ENCODE peak calls at places on chromosomes 11 and 22, in four cellular contexts. One of them, this sample, is unnamed.
A peak's percentile ranks its signal among the peaks of the same experiment; 100 is the strongest.

GRCh38 chr22:42334875-42335512 is 64.5 kb upstream of the TCF20 start:
- DNase-seq in body of pancreas: no peak
- DNase-seq in ovary: no peak
- DNase-seq in heart left ventricle: no peak
- DNase-seq in this sample: no peak

GRCh38 chr11:113615098-113615497 is 91.0 kb downstream of the TMPRSS5 start:
- DNase-seq in body of pancreas: no peak
- DNase-seq in ovary: no peak
- DNase-seq in heart left ventricle: no peak
- DNase-seq in this sample: no peak

GRCh38 chr11:8258289-8258688 is 5.4 kb downstream of the LMO1 start:
- DNase-seq in body of pancreas: no peak
- DNase-seq in ovary: no peak
- DNase-seq in heart left ventricle: peak; percentile 58
- DNase-seq in this sample: no peak

GRCh38 chr11:32935462-32936029 is 42.9 kb downstream of the QSER1 start:
- DNase-seq in body of pancreas: no peak
- DNase-seq in ovary: no peak
- DNase-seq in heart left ventricle: no peak
- DNase-seq in this sample: no peak

GRCh38 chr11:13850256-13851010 is 112.1 kb upstream of the SPON1 start:
- DNase-seq in body of pancreas: no peak
- DNase-seq in ovary: no peak
- DNase-seq in heart left ventricle: no peak
- DNase-seq in this sample: no peak

GRCh38 chr11:114605370-114605769 is 9.8 kb upstream of the NXPE4 start:
- DNase-seq in body of pancreas: no peak
- DNase-seq in ovary: no peak
- DNase-seq in heart left ventricle: no peak
- DNase-seq in this sample: no peak

GRCh38 chr11:113396693-113397092 is 9.1 kb downstream of the ANKK1 start:
- DNase-seq in body of pancreas: no peak
- DNase-seq in ovary: no peak
- DNase-seq in heart left ventricle: no peak
- DNase-seq in this sample: no peak

GRCh38 chr22:36363378-36363931 is 24.3 kb downstream of the MYH9 start:
- DNase-seq in body of pancreas: peak; percentile 75
- DNase-seq in ovary: no peak
- DNase-seq in heart left ventricle: no peak
- DNase-seq in this sample: no peak

GRCh38 chr11:69791266-69791665 is 16.1 kb upstream of the FGF4 start:
- DNase-seq in body of pancreas: no peak
- DNase-seq in ovary: no peak
- DNase-seq in heart left ventricle: no peak
- DNase-seq in this sample: no peak

GRCh38 chr11:57476223-57476882 is 16.0 kb downstream of the RTN4RL2 start:
- DNase-seq in body of pancreas: peak; percentile 59
- DNase-seq in ovary: peak; percentile 73
- DNase-seq in heart left ventricle: peak; percentile 74
- DNase-seq in this sample: no peak

GRCh38 chr22:35950262-35950661 is 78.4 kb downstream of the RBFOX2 start:
- DNase-seq in body of pancreas: no peak
- DNase-seq in ovary: no peak
- DNase-seq in heart left ventricle: no peak
- DNase-seq in this sample: no peak

GRCh38 chr11:102269927-102270326 is 47.4 kb upstream of the BIRC3 start:
- DNase-seq in body of pancreas: no peak
- DNase-seq in ovary: no peak
- DNase-seq in heart left ventricle: no peak
- DNase-seq in this sample: no peak

GRCh38 chr11:62678770-62679696 is at the start of gene UBXN1:
- DNase-seq in body of pancreas: peak; percentile 90
- DNase-seq in ovary: peak; percentile 90
- DNase-seq in heart left ventricle: peak; percentile 95
- DNase-seq in this sample: peak; percentile 87
- TF ChIP-seq POLR2A in body of pancreas: peak; percentile 77
- TF ChIP-seq POLR2A in ovary: peak; percentile 57
- TF ChIP-seq POLR2A in heart left ventricle: peak; percentile 73
- TF ChIP-seq POLR2A in this sample: peak; percentile 80

GRCh38 chr11:64026575-64027213 is 9.0 kb upstream of the FLRT1 start:
- DNase-seq in body of pancreas: no peak
- DNase-seq in ovary: no peak
- DNase-seq in heart left ventricle: no peak
- DNase-seq in this sample: no peak
- H3K4me1 ChIP-seq in body of pancreas: peaks cover 6% of the 10 kb centered on the region
- H3K4me1 ChIP-seq in ovary: peaks cover 6% of the 10 kb centered on the region
- H3K4me1 ChIP-seq in heart left ventricle: peaks cover 11% of the 10 kb centered on the region
- H3K4me1 ChIP-seq in this sample: no peaks in the 10 kb centered on the region

GRCh38 chr11:96156379-96156722 is 186.6 kb downstream of the MAML2 start:
- DNase-seq in body of pancreas: no peak
- DNase-seq in ovary: no peak
- DNase-seq in heart left ventricle: no peak
- DNase-seq in this sample: no peak
- H3K27ac ChIP-seq in body of pancreas: peak overlapping the region; percentile 59
- H3K27ac ChIP-seq in ovary: peak overlapping the region; percentile 73
- H3K27ac ChIP-seq in heart left ventricle: peak overlapping the region; percentile 89
- H3K27ac ChIP-seq in this sample: peak overlapping the region; percentile 57

DNA sequence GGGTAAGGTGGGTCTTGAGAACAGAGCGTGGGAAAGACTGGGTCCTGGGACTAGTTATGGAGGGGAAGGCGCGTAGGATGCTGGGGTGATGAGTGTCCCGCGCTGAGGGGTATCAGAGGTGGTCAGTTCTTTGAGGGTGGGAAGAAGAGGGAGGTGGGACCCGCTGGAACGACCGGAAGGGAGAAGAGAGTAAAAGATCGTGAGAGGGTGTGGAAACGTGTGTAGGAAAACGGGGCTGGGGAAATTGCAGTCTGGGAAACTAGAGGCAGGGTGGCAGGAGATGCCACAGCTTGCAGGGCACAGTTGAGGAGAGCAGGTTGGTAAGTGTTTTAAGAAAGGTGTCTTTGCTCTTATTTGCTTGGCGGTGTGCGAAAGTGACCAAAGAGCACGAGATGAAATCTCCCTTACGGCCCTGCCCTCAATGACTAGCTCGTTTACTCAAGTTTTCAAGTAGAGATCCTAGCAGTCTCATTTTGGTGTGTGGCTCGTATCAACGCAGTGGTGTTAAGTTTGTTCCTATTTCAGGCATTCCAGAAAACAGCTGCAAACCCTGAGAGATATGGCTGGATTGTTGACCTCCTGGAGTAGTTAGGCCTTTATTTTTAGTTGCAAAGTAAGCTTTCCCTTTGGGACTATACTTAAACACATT is 585 bp downstream of the STT3A start:
- DNase-seq in body of pancreas: peak; percentile 24
- DNase-seq in ovary: no peak
- DNase-seq in heart left ventricle: no peak
- DNase-seq in this sample: no peak
- TF ChIP-seq POLR2A in body of pancreas: no peak
- TF ChIP-seq POLR2A in ovary: no peak
- TF ChIP-seq POLR2A in heart left ventricle: no peak
- TF ChIP-seq POLR2A in this sample: no peak

GRCh38 chr11:1964348-1964747 is 17.2 kb downstream of the MRPL23 start:
- DNase-seq in body of pancreas: no peak
- DNase-seq in ovary: no peak
- DNase-seq in heart left ventricle: no peak
- DNase-seq in this sample: no peak
- H3K4me1 ChIP-seq in body of pancreas: no peaks in the 10 kb centered on the region
- H3K4me1 ChIP-seq in ovary: no peaks in the 10 kb centered on the region
- H3K4me1 ChIP-seq in heart left ventricle: no peaks in the 10 kb centered on the region
- H3K4me1 ChIP-seq in this sample: no peaks in the 10 kb centered on the region

This sample was measured in Peyer's patch.